ENCODE peak calls at places on chromosomes 2 and 18, in six cellular contexts. One of them, this sample, is unnamed.
A peak's percentile ranks its signal among the peaks of the same experiment; 100 is the strongest.

GRCh38 chr2:201852878-201853415 is 46.6 kb downstream of the CDK15 start:
- DNase-seq in CD4-positive, alpha-beta T cell: no peak
- DNase-seq in spleen: no peak
- DNase-seq in Panc1: no peak
- DNase-seq in cardiac fibroblast: no peak
- DNase-seq in fibroblast of mammary gland: peak; percentile 51
- DNase-seq in this sample: no peak

GRCh38 chr2:119702203-119702917 is 23.4 kb downstream of the TMEM177 start:
- DNase-seq in Panc1: no peak
- DNase-seq in cardiac fibroblast: no peak
- DNase-seq in spleen: no peak
- DNase-seq in CD4-positive, alpha-beta T cell: no peak
- DNase-seq in fibroblast of mammary gland: no peak
- DNase-seq in this sample: no peak

GRCh38 chr2:222423632-222424280 is 587 bp upstream of the SGPP2 start:
- DNase-seq in spleen: no peak
- DNase-seq in CD4-positive, alpha-beta T cell: no peak
- DNase-seq in cardiac fibroblast: no peak
- DNase-seq in fibroblast of mammary gland: no peak
- DNase-seq in Panc1: no peak
- DNase-seq in this sample: peak; percentile 22

GRCh38 chr2:120683081-120683480 is 52.6 kb upstream of the GLI2 start:
- DNase-seq in fibroblast of mammary gland: no peak
- DNase-seq in Panc1: no peak
- DNase-seq in CD4-positive, alpha-beta T cell: no peak
- DNase-seq in cardiac fibroblast: no peak
- DNase-seq in spleen: peak; percentile 17
- DNase-seq in this sample: no peak

GRCh38 chr2:42767899-42768705 is 4.2 kb upstream of the OXER1 start:
- DNase-seq in spleen: no peak
- DNase-seq in fibroblast of mammary gland: no peak
- DNase-seq in CD4-positive, alpha-beta T cell: no peak
- DNase-seq in cardiac fibroblast: no peak
- DNase-seq in Panc1: no peak
- DNase-seq in this sample: no peak

GRCh38 chr2:217325810-217326209 is 465.9 kb upstream of the TNP1 start:
- DNase-seq in cardiac fibroblast: no peak
- DNase-seq in CD4-positive, alpha-beta T cell: no peak
- DNase-seq in spleen: no peak
- DNase-seq in fibroblast of mammary gland: no peak
- DNase-seq in Panc1: no peak
- DNase-seq in this sample: no peak

GRCh38 chr2:173090291-173090877 is 14.7 kb downstream of the MAP3K20 start:
- DNase-seq in spleen: no peak
- DNase-seq in Panc1: no peak
- DNase-seq in CD4-positive, alpha-beta T cell: no peak
- DNase-seq in cardiac fibroblast: peak; percentile 56
- DNase-seq in fibroblast of mammary gland: peak; percentile 73
- DNase-seq in this sample: peak; percentile 68

GRCh38 chr2:216172493-216172892 is 63.3 kb downstream of the XRCC5 start:
- DNase-seq in fibroblast of mammary gland: no peak
- DNase-seq in spleen: no peak
- DNase-seq in Panc1: no peak
- DNase-seq in CD4-positive, alpha-beta T cell: no peak
- DNase-seq in cardiac fibroblast: no peak
- DNase-seq in this sample: no peak

GRCh38 chr2:113700186-113700841 is 56.1 kb downstream of the SLC35F5 start:
- DNase-seq in cardiac fibroblast: peak; percentile 44
- DNase-seq in CD4-positive, alpha-beta T cell: peak; percentile 21
- DNase-seq in spleen: peak; percentile 86
- DNase-seq in fibroblast of mammary gland: no peak
- DNase-seq in Panc1: peak; percentile 41
- DNase-seq in this sample: peak; percentile 12

GRCh38 chr2:7649461-7650228 is 732.4 kb downstream of the RNF144A start:
- DNase-seq in spleen: no peak
- DNase-seq in CD4-positive, alpha-beta T cell: peak; percentile 9
- DNase-seq in Panc1: no peak
- DNase-seq in fibroblast of mammary gland: no peak
- DNase-seq in cardiac fibroblast: no peak
- DNase-seq in this sample: no peak

GRCh38 chr2:109256111-109256510 is 127.1 kb downstream of the SH3RF3 start:
- DNase-seq in CD4-positive, alpha-beta T cell: no peak
- DNase-seq in spleen: peak; percentile 72
- DNase-seq in Panc1: no peak
- DNase-seq in cardiac fibroblast: no peak
- DNase-seq in fibroblast of mammary gland: no peak
- DNase-seq in this sample: no peak

GRCh38 chr2:124774781-124775180 is 749.7 kb downstream of the CNTNAP5 start:
- DNase-seq in spleen: no peak
- DNase-seq in CD4-positive, alpha-beta T cell: no peak
- DNase-seq in fibroblast of mammary gland: no peak
- DNase-seq in Panc1: no peak
- DNase-seq in cardiac fibroblast: no peak
- DNase-seq in this sample: no peak

GRCh38 chr2:102049756-102050443 is 58.1 kb downstream of the IL1R2 start:
- DNase-seq in cardiac fibroblast: peak; percentile 97
- DNase-seq in fibroblast of mammary gland: peak; percentile 80
- DNase-seq in spleen: no peak
- DNase-seq in CD4-positive, alpha-beta T cell: no peak
- DNase-seq in Panc1: no peak
- DNase-seq in this sample: peak; percentile 76

GRCh38 chr2:23595601-23596251 is 210.7 kb downstream of the KLHL29 start:
- DNase-seq in spleen: peak; percentile 64
- DNase-seq in CD4-positive, alpha-beta T cell: no peak
- DNase-seq in cardiac fibroblast: peak; percentile 56
- DNase-seq in Panc1: no peak
- DNase-seq in fibroblast of mammary gland: no peak
- DNase-seq in this sample: peak; percentile 30

GRCh38 chr2:85255813-85256581 is 71.8 kb downstream of the TGOLN2 start:
- DNase-seq in Panc1: no peak
- DNase-seq in fibroblast of mammary gland: no peak
- DNase-seq in spleen: peak; percentile 56
- DNase-seq in CD4-positive, alpha-beta T cell: no peak
- DNase-seq in cardiac fibroblast: peak; percentile 67
- DNase-seq in this sample: peak; percentile 62

GRCh38 chr18:2641638-2642037 is 13.9 kb upstream of the SMCHD1 start:
- DNase-seq in fibroblast of mammary gland: peak; percentile 30
- DNase-seq in Panc1: no peak
- DNase-seq in CD4-positive, alpha-beta T cell: no peak
- DNase-seq in cardiac fibroblast: peak; percentile 41
- DNase-seq in spleen: no peak
- DNase-seq in this sample: peak; percentile 22

GRCh38 chr2:26333286-26333685 is 12.7 kb upstream of the SELENOI start:
- DNase-seq in CD4-positive, alpha-beta T cell: no peak
- DNase-seq in Panc1: no peak
- DNase-seq in spleen: no peak
- DNase-seq in fibroblast of mammary gland: no peak
- DNase-seq in cardiac fibroblast: no peak
- DNase-seq in this sample: no peak

GRCh38 chr2:55148269-55148668 is 83.8 kb downstream of the CLHC1 start:
- DNase-seq in Panc1: no peak
- DNase-seq in spleen: no peak
- DNase-seq in CD4-positive, alpha-beta T cell: no peak
- DNase-seq in fibroblast of mammary gland: peak; percentile 87
- DNase-seq in cardiac fibroblast: peak; percentile 63
- DNase-seq in this sample: peak; percentile 62

GRCh38 chr2:88857274-88857741 is 165.8 kb downstream of the RPIA start:
- DNase-seq in Panc1: no peak
- DNase-seq in spleen: no peak
- DNase-seq in cardiac fibroblast: no peak
- DNase-seq in fibroblast of mammary gland: no peak
- DNase-seq in CD4-positive, alpha-beta T cell: no peak
- DNase-seq in this sample: no peak

GRCh38 chr18:48825101-48825745 is 125.5 kb downstream of the SMAD7 start:
- DNase-seq in CD4-positive, alpha-beta T cell: no peak
- DNase-seq in Panc1: no peak
- DNase-seq in spleen: peak; percentile 55
- DNase-seq in fibroblast of mammary gland: peak; percentile 38
- DNase-seq in cardiac fibroblast: peak; percentile 81
- DNase-seq in this sample: peak; percentile 82

GRCh38 chr18:21243041-21243431 is 1.0 kb downstream of the GREB1L start:
- DNase-seq in cardiac fibroblast: no peak
- DNase-seq in CD4-positive, alpha-beta T cell: no peak
- DNase-seq in spleen: no peak
- DNase-seq in fibroblast of mammary gland: peak; percentile 21
- DNase-seq in Panc1: no peak
- DNase-seq in this sample: no peak

GRCh38 chr2:144032566-144032965 is 487.4 kb downstream of the ZEB2 start:
- DNase-seq in fibroblast of mammary gland: peak; percentile 85
- DNase-seq in cardiac fibroblast: peak; percentile 57
- DNase-seq in spleen: no peak
- DNase-seq in CD4-positive, alpha-beta T cell: no peak
- DNase-seq in Panc1: no peak
- DNase-seq in this sample: peak; percentile 56

GRCh38 chr2:142131016-142131714 is at the start of gene LRP1B:
- DNase-seq in spleen: no peak
- DNase-seq in cardiac fibroblast: peak; percentile 51
- DNase-seq in Panc1: no peak
- DNase-seq in fibroblast of mammary gland: peak; percentile 15
- DNase-seq in CD4-positive, alpha-beta T cell: no peak
- DNase-seq in this sample: peak; percentile 52

GRCh38 chr2:96859338-96859649 is 1.5 kb upstream of the ANKRD39 start:
- DNase-seq in fibroblast of mammary gland: no peak
- DNase-seq in CD4-positive, alpha-beta T cell: no peak
- DNase-seq in cardiac fibroblast: no peak
- DNase-seq in Panc1: no peak
- DNase-seq in spleen: peak; percentile 81
- DNase-seq in this sample: no peak

GRCh38 chr2:109712126-109712455 is 82.0 kb upstream of the RGPD5 start:
- DNase-seq in cardiac fibroblast: no peak
- DNase-seq in fibroblast of mammary gland: no peak
- DNase-seq in spleen: no peak
- DNase-seq in CD4-positive, alpha-beta T cell: no peak
- DNase-seq in Panc1: no peak
- DNase-seq in this sample: no peak

GRCh38 chr2:144084114-144084661 is 435.7 kb downstream of the ZEB2 start:
- DNase-seq in cardiac fibroblast: peak; percentile 30
- DNase-seq in CD4-positive, alpha-beta T cell: no peak
- DNase-seq in Panc1: no peak
- DNase-seq in fibroblast of mammary gland: peak; percentile 78
- DNase-seq in spleen: no peak
- DNase-seq in this sample: peak; percentile 46

GRCh38 chr18:55097406-55098170 is 138.3 kb upstream of the CCDC68 start:
- DNase-seq in CD4-positive, alpha-beta T cell: no peak
- DNase-seq in cardiac fibroblast: peak; percentile 40
- DNase-seq in Panc1: no peak
- DNase-seq in spleen: no peak
- DNase-seq in fibroblast of mammary gland: peak; percentile 67
- DNase-seq in this sample: peak; percentile 51

GRCh38 chr18:2655153-2655953 is at the start of gene SMCHD1:
- DNase-seq in fibroblast of mammary gland: peak; percentile 71
- DNase-seq in spleen: peak; percentile 99
- DNase-seq in cardiac fibroblast: peak; percentile 81
- DNase-seq in Panc1: no peak
- DNase-seq in CD4-positive, alpha-beta T cell: peak; percentile 86
- DNase-seq in this sample: peak; percentile 78

GRCh38 chr2:25161055-25161781 is 7.2 kb downstream of the POMC start:
- DNase-seq in cardiac fibroblast: peak; percentile 40
- DNase-seq in Panc1: no peak
- DNase-seq in CD4-positive, alpha-beta T cell: peak; percentile 56
- DNase-seq in fibroblast of mammary gland: peak; percentile 57
- DNase-seq in spleen: peak; percentile 94
- DNase-seq in this sample: peak; percentile 38
- TF ChIP-seq CTCF in cardiac fibroblast: no peak
- TF ChIP-seq CTCF in Panc1: no peak
- TF ChIP-seq CTCF in CD4-positive, alpha-beta T cell: no peak
- TF ChIP-seq CTCF in fibroblast of mammary gland: no peak
- TF ChIP-seq CTCF in spleen: no peak
- TF ChIP-seq CTCF in this sample: no peak

GRCh38 chr2:77434880-77435279 is 87.3 kb downstream of the LRRTM4 start:
- DNase-seq in Panc1: no peak
- DNase-seq in cardiac fibroblast: no peak
- DNase-seq in CD4-positive, alpha-beta T cell: no peak
- DNase-seq in fibroblast of mammary gland: no peak
- DNase-seq in spleen: no peak
- DNase-seq in this sample: no peak
- TF ChIP-seq CTCF in Panc1: peak; percentile 19
- TF ChIP-seq CTCF in cardiac fibroblast: no peak
- TF ChIP-seq CTCF in CD4-positive, alpha-beta T cell: no peak
- TF ChIP-seq CTCF in fibroblast of mammary gland: no peak
- TF ChIP-seq CTCF in spleen: no peak
- TF ChIP-seq CTCF in this sample: no peak

DNA sequence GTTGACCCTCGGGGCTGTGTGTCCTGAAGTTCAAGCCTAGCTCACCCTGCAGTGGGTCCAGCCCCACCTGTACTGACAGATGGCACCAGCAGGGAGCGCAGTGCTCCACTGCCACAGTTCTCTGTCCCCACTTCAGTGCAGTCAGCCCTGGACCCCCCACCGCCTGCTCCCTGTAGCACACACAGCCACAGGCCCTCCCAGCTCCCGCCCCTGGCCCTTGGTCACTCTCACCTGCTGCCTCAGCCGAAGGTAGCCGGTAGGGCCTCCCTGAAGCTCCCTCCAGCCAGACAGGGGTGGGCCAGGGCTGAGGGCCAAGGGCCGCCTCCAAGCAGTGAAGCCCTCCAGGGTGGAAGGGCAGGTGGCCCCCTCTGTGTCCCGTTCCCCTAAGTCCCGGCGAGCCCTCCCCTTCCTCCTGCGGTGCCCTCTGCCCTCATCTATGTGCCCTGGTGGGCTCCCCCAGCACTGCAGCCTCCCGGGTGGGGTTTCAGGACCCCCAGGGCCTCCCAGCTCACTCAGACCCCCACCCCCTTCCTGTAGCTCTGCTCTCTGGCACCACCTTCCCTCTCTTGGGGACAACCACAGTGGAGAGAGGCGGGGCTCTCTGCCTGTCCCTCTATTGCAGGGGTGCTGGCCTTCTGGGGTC is 10.8 kb upstream of the ALPP start:
- DNase-seq in Panc1: no peak
- DNase-seq in CD4-positive, alpha-beta T cell: no peak
- DNase-seq in cardiac fibroblast: no peak
- DNase-seq in spleen: peak; percentile 47
- DNase-seq in fibroblast of mammary gland: no peak
- DNase-seq in this sample: no peak
- TF ChIP-seq CTCF in Panc1: peak; percentile 63
- TF ChIP-seq CTCF in CD4-positive, alpha-beta T cell: no peak
- TF ChIP-seq CTCF in cardiac fibroblast: no peak
- TF ChIP-seq CTCF in spleen: no peak
- TF ChIP-seq CTCF in fibroblast of mammary gland: peak; percentile 2
- TF ChIP-seq CTCF in this sample: peak; percentile 8

GRCh38 chr18:1495387-1495786 is 590.7 kb downstream of the ADCYAP1 start:
- DNase-seq in Panc1: no peak
- DNase-seq in fibroblast of mammary gland: no peak
- DNase-seq in cardiac fibroblast: no peak
- DNase-seq in CD4-positive, alpha-beta T cell: no peak
- DNase-seq in spleen: no peak
- DNase-seq in this sample: no peak
- TF ChIP-seq CTCF in Panc1: no peak
- TF ChIP-seq CTCF in fibroblast of mammary gland: no peak
- TF ChIP-seq CTCF in cardiac fibroblast: no peak
- TF ChIP-seq CTCF in CD4-positive, alpha-beta T cell: no peak
- TF ChIP-seq CTCF in spleen: no peak
- TF ChIP-seq CTCF in this sample: no peak

DNA sequence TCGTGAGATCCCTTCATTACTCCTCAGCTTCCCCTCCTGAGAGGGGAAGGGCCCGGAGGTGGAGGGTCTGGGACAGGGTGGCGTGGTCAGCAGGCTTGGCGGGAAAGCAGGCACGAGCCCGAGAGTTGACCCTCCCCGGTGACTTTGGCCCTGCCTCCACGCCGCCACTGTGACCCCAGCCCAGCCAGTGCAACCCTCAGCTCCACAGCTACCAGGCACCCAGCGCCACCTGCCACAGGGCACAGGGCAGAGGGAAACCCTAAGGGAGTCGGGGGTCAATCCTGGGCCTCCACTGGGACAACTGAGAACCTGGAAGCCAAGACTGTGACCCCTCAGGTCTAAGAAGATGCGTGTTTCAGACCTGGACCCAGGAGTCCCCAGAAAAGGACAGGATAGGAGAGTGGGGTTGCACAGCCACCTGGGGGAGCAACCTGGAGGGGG is 4.0 kb downstream of the ESPNL start:
- DNase-seq in spleen: peak; percentile 69
- DNase-seq in Panc1: no peak
- DNase-seq in cardiac fibroblast: no peak
- DNase-seq in fibroblast of mammary gland: no peak
- DNase-seq in CD4-positive, alpha-beta T cell: no peak
- DNase-seq in this sample: no peak
- TF ChIP-seq CTCF in spleen: no peak
- TF ChIP-seq CTCF in Panc1: no peak
- TF ChIP-seq CTCF in cardiac fibroblast: no peak
- TF ChIP-seq CTCF in fibroblast of mammary gland: no peak
- TF ChIP-seq CTCF in CD4-positive, alpha-beta T cell: no peak
- TF ChIP-seq CTCF in this sample: no peak